ENCODE peak calls at places on chromosome 19, in eight cellular contexts. Z is PC-3, T is body of pancreas, I is WERI-Rb-1, U is HCT116, K is cardiac muscle cell, L is breast epithelium, V is lower lobe of right lung. F is an unnamed sample.
A peak's percentile ranks its signal among the peaks of the same experiment; 100 is the strongest.

GRCh38 chr19:28472111-28472510 is 740.8 kb downstream of the UQCRFS1 start:
- DNase-seq in Z (no peak), T (no peak), I (no peak), U (no peak), K (no peak), L (no peak), V (no peak), F (no peak)

GRCh38 chr19:21568816-21569496 is 63.6 kb downstream of the ZNF429 start:
- DNase-seq in Z (no peak), T (peak; percentile 89), I (peak; percentile 74), U (no peak), K (no peak), L (peak; percentile 88), V (peak; percentile 82), F (peak; percentile 93)

GRCh38 chr19:47049307-47049700 is 880 bp upstream of the TMEM160 start:
- DNase-seq in Z (peak; percentile 6), T (no peak), I (no peak), U (no peak), K (no peak), L (no peak), V (no peak), F (no peak)

GRCh38 chr19:45428385-45429231 is 4.9 kb upstream of the ERCC1 start:
- DNase-seq in Z (peak; percentile 30), T (peak; percentile 35), I (peak; percentile 38), U (no peak), K (peak; percentile 95), L (no peak), V (peak; percentile 52), F (no peak)

GRCh38 chr19:48249502-48250014 is 6.2 kb downstream of the CARD8 start:
- DNase-seq in Z (no peak), T (peak; percentile 16), I (no peak), U (no peak), K (no peak), L (no peak), V (peak; percentile 75), F (peak; percentile 34)

GRCh38 chr19:46951236-46951986 is 68.2 kb upstream of the NPAS1 start:
- DNase-seq in Z (peak; percentile 94), T (no peak), I (no peak), U (peak; percentile 37), K (no peak), L (no peak), V (no peak), F (peak; percentile 90)

GRCh38 chr19:51726049-51726448 is 2.3 kb upstream of the HAS1 start:
- DNase-seq in Z (no peak), T (no peak), I (peak; percentile 39), U (no peak), K (no peak), L (no peak), V (no peak), F (peak; percentile 39)

GRCh38 chr19:20165971-20166592 is 932 bp upstream of the ZNF486 start:
- DNase-seq in Z (no peak), T (peak; percentile 23), I (no peak), U (no peak), K (no peak), L (no peak), V (no peak), F (no peak)

GRCh38 chr19:2611483-2612464 is 90.7 kb downstream of the GNG7 start:
- DNase-seq in Z (no peak), T (no peak), I (no peak), U (no peak), K (no peak), L (no peak), V (peak; percentile 46), F (no peak)

GRCh38 chr19:27774827-27775226 is 1438.1 kb downstream of the UQCRFS1 start:
- DNase-seq in Z (peak; percentile 5), T (no peak), I (peak; percentile 44), U (no peak), K (no peak), L (no peak), V (no peak), F (no peak)

GRCh38 chr19:54299126-54299498 is 13.9 kb downstream of the LILRA5 start:
- DNase-seq in Z (no peak), T (no peak), I (no peak), U (no peak), K (no peak), L (no peak), V (no peak), F (no peak)

GRCh38 chr19:48616491-48617056 is 1.7 kb upstream of the FAM83E start:
- DNase-seq in Z (no peak), T (no peak), I (no peak), U (no peak), K (no peak), L (no peak), V (no peak), F (peak; percentile 40)

GRCh38 chr19:30649934-30650614 is 277.9 kb downstream of the ZNF536 start:
- DNase-seq in Z (peak; percentile 54), T (peak; percentile 64), I (peak; percentile 55), U (peak; percentile 46), K (peak; percentile 59), L (no peak), V (no peak), F (peak; percentile 25)

GRCh38 chr19:19087676-19088075 is 23.9 kb downstream of the SLC25A42 start:
- DNase-seq in Z (no peak), T (no peak), I (no peak), U (no peak), K (no peak), L (no peak), V (no peak), F (no peak)

GRCh38 chr19:18233224-18233825 is 7.1 kb upstream of the PDE4C start:
- DNase-seq in Z (peak; percentile 69), T (peak; percentile 49), I (peak; percentile 57), U (no peak), K (peak; percentile 89), L (no peak), V (peak; percentile 71), F (peak; percentile 52)

GRCh38 chr19:39865953-39866352 is 19.8 kb upstream of the FBL start:
- DNase-seq in Z (no peak), T (no peak), I (no peak), U (no peak), K (no peak), L (no peak), V (no peak), F (no peak)

DNA sequence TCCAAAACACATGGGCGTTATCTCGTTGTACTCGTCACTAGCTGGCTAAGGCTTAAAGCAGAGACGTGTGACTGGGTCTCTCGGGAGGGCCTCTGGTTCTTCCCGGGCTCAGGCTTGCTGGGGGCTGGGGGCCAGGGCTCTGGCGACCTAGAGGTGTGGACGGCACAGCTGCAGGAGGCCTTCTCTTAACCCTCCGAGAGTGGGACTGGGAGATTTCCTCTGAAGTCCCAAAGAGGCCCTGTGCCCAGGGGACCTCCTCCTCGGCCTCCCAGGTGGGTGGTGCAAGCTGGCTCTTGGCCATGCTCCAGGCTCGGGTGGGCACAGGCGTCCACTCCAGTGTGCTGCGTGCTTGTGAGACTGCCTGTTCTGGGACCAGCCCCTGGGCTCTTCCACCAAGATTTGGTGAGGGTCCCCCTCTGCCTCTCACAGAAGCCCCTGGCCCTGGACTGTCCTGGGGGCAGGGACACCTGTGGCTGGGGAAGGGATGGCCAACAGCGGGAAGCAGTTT is 2.2 kb downstream of the CAPS start:
- DNase-seq in Z (no peak), T (no peak), I (no peak), U (no peak), K (no peak), L (no peak), V (no peak), F (no peak)
- H3K36me3 ChIP-seq in Z (peaks cover 24% of the 10 kb centered on the region), T (peaks cover 28% of the 10 kb centered on the region), I (peaks cover 57% of the 10 kb centered on the region), U (peaks cover 7% of the 10 kb centered on the region), K (peaks cover 33% of the 10 kb centered on the region), L (no peaks in the 10 kb centered on the region), V (peaks cover 68% of the 10 kb centered on the region), F (peaks cover 29% of the 10 kb centered on the region)

DNA sequence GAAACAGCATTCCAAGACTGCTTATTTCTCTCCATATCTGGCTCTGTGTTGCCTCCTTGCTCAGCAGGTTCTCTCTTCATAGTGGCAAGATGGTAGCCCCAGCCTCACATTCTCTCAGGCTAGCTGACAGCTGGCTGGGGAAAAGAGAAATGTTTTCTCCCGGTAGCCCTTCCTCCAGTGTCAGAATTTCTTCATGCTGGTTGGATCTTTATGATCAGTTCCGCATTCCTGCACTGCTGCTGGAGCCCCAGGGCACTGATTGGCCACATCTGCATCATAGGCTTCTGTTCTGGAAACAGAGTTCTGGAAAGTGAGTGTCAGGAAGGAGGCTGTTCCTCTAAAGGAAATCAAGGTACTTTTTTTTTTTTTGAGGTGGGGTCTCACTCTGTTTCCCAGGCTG is 24.6 kb downstream of the POP4 start:
- DNase-seq in Z (no peak), T (no peak), I (no peak), U (no peak), K (no peak), L (no peak), V (no peak), F (no peak)
- TF ChIP-seq CTCF in Z (no peak), T (no peak), I (no peak), U (no peak), K (no peak), L (no peak), V (no peak), F (no peak)

GRCh38 chr19:5700455-5701092 is 10.5 kb downstream of the RPL36 start:
- DNase-seq in Z (no peak), T (no peak), I (no peak), U (no peak), K (no peak), L (no peak), V (no peak), F (no peak)
- H3K36me3 ChIP-seq in Z (peaks cover 46% of the 10 kb centered on the region), T (peaks cover 9% of the 10 kb centered on the region), I (peaks cover 72% of the 10 kb centered on the region), U (peaks cover 17% of the 10 kb centered on the region), K (peaks cover 38% of the 10 kb centered on the region), L (no peaks in the 10 kb centered on the region), V (peaks cover 78% of the 10 kb centered on the region), F (peaks cover 9% of the 10 kb centered on the region)

GRCh38 chr19:13155472-13156284 is 5.5 kb downstream of the IER2 start:
- DNase-seq in Z (peak; percentile 81), T (peak; percentile 87), I (peak; percentile 30), U (no peak), K (peak; percentile 65), L (peak; percentile 82), V (peak; percentile 87), F (peak; percentile 86)

GRCh38 chr19:13154241-13154778 is 4.1 kb downstream of the IER2 start:
- DNase-seq in Z (peak; percentile 85), T (peak; percentile 91), I (peak; percentile 36), U (no peak), K (peak; percentile 68), L (peak; percentile 93), V (peak; percentile 98), F (peak; percentile 93)

GRCh38 chr19:13153627-13154240 is 3.5 kb downstream of the IER2 start:
- DNase-seq in Z (peak; percentile 35), T (peak; percentile 59), I (no peak), U (no peak), K (peak; percentile 49), L (no peak), V (no peak), F (peak; percentile 42)

GRCh38 chr19:13152854-13153626 is 2.8 kb downstream of the IER2 start:
- DNase-seq in Z (peak; percentile 98), T (peak; percentile 98), I (peak; percentile 96), U (peak; percentile 93), K (peak; percentile 93), L (peak; percentile 99), V (peak; percentile 96), F (peak; percentile 99)

DNA sequence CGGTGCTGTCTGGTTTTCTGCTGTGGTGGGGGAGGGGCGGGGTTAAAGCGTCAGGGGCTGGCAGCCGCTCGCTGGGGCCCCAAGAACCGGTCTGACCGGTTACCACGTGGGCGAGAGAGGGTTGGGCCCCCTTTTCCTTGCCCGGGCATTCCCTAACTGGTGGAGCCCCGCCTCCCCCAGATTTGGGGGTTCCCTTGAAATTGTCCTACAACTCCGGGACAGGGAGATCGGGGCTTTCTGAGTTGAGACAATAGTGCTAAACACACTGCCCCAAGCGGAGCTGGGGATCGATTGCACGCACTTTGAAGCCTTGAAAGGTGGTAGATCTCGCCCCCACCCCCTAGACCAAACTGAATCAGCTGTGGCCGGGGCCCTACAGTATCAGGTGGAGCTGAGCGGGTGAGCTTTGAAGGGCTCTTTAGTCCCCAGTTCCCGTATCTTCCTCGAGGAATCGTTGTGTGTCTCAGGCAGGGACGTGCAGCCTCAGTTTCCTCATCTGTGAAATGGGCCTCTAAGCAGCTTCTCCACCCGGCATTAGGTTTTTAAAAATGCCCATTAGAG is 4.8 kb downstream of the IER2 start:
- DNase-seq in Z (peak; percentile 91), T (peak; percentile 95), I (peak; percentile 28), U (peak; percentile 91), K (peak; percentile 53), L (peak; percentile 96), V (peak; percentile 89), F (peak; percentile 97)
- TF ChIP-seq CTCF in Z (peak; percentile 39), T (no peak), I (peak; percentile 19), U (peak; percentile 36), K (peak; percentile 38), L (peak; percentile 9), V (peak; percentile 21), F (no peak)

F was measured in colonic mucosa.